ENCODE peak calls at places on chromosome 13, in five cellular contexts. O, A, T, F and I are unnamed samples.

GRCh38 chr13:48233886-48234488 is 981 bp downstream of the ITM2B start:
- DNase-seq in T (no peak), O (peak), F (no peak), A (no peak), I (peak)

GRCh38 chr13:110137677-110138008 is 169.3 kb downstream of the COL4A1 start:
- DNase-seq in A (peak), T (no peak), F (no peak), O (peak), I (peak)

GRCh38 chr13:49636705-49637104 is 8.4 kb downstream of the ARL11 start:
- DNase-seq in T (no peak), O (no peak), A (no peak), F (no peak), I (no peak)

GRCh38 chr13:67224148-67224846 is 5.8 kb downstream of the PCDH9 start:
- DNase-seq in O (peak), F (peak), T (peak), A (peak), I (peak)

GRCh38 chr13:67229438-67230242 is 496 bp downstream of the PCDH9 start:
- DNase-seq in F (no peak), A (no peak), T (no peak), O (peak), I (no peak)

GRCh38 chr13:99281811-99282263 is 23.7 kb upstream of the GPR18 start:
- DNase-seq in T (peak), F (no peak), O (no peak), A (peak), I (no peak)

GRCh38 chr13:97975280-97975850 is 21.9 kb downstream of the IPO5 start:
- DNase-seq in T (no peak), F (no peak), O (no peak), A (no peak), I (no peak)

GRCh38 chr13:24083141-24083540 is 77.4 kb upstream of the SPATA13 start:
- DNase-seq in A (no peak), O (no peak), T (no peak), F (no peak), I (no peak)

GRCh38 chr13:22549126-22549525 is 631.7 kb upstream of the SGCG start:
- DNase-seq in A (no peak), F (no peak), O (no peak), T (no peak), I (no peak)

GRCh38 chr13:61824168-61824567 is 408.5 kb upstream of the PCDH20 start:
- DNase-seq in O (no peak), A (no peak), F (no peak), T (no peak), I (no peak)

GRCh38 chr13:36414461-36414860 is 17.8 kb upstream of the CCNA1 start:
- DNase-seq in A (no peak), F (no peak), T (no peak), O (no peak), I (no peak)

GRCh38 chr13:29362849-29363604 is 232.5 kb downstream of the SLC7A1 start:
- DNase-seq in F (peak), T (no peak), O (peak), A (no peak), I (peak)

GRCh38 chr13:49627831-49628652 is at the start of gene ARL11:
- DNase-seq in T (peak), O (no peak), F (no peak), A (peak), I (no peak)

GRCh38 chr13:108176685-108177274 is 38.6 kb downstream of the LIG4 start:
- DNase-seq in T (peak), F (peak), O (peak), A (no peak), I (no peak)

GRCh38 chr13:91544723-91545122 is 146.3 kb downstream of the GPC5 start:
- DNase-seq in O (no peak), F (peak), T (no peak), A (no peak), I (no peak)

GRCh38 chr13:24995225-24995804 is 100.6 kb upstream of the PABPC3 start:
- DNase-seq in F (peak), A (peak), O (peak), T (peak), I (peak)

GRCh38 chr13:80945328-80945727 is 604.4 kb upstream of the SPRY2 start:
- DNase-seq in O (no peak), F (peak), T (no peak), A (no peak), I (no peak)

GRCh38 chr13:47298506-47298905 is 401.7 kb upstream of the HTR2A start:
- DNase-seq in O (peak), A (no peak), T (no peak), F (no peak), I (no peak)

GRCh38 chr13:43804461-43805070 is 17.8 kb upstream of the ENOX1 start:
- DNase-seq in O (peak), T (no peak), A (no peak), F (peak), I (peak)

GRCh38 chr13:77267362-77267761 is 59.5 kb downstream of the MYCBP2 start:
- DNase-seq in F (no peak), T (no peak), O (no peak), A (no peak), I (no peak)